ENCODE peak calls at places on chromosomes 3 and 15, in eight cellular contexts. N, S, H, C, A, G, L and Z are unnamed samples. For H3K4me1 and H3K36me3, the result is how much of the 10 kb centered on the place peaks cover.

GRCh38 chr3:9837701-9838582 is 5.9 kb downstream of the RPUSD3 start:
- DNase-seq in S (no peak), N (no peak), H (no peak), A (no peak), L (no peak), C (no peak), G (no peak), Z (no peak)

GRCh38 chr15:81235781-81236507 is 39.3 kb downstream of the IL16 start:
- DNase-seq in N (peak), G (no peak), A (peak), S (no peak), H (no peak), C (peak), L (no peak), Z (no peak)

GRCh38 chr3:46692566-46692983 is 904 bp downstream of the ALS2CL start:
- DNase-seq in N (no peak), H (peak), S (peak), L (peak), G (no peak), A (peak), C (no peak), Z (peak)

GRCh38 chr3:188126931-188127330 is 27.0 kb upstream of the LPP start:
- DNase-seq in C (no peak), A (peak), L (no peak), G (no peak), S (no peak), H (no peak), N (peak), Z (no peak)

GRCh38 chr15:69929905-69930630 is 167.6 kb downstream of the TLE3 start:
- DNase-seq in L (no peak), G (no peak), C (no peak), H (no peak), N (no peak), S (no peak), A (no peak), Z (no peak)

GRCh38 chr3:9846931-9847488 is 3.2 kb upstream of the RPUSD3 start:
- DNase-seq in H (no peak), G (no peak), A (no peak), N (no peak), L (no peak), C (no peak), S (no peak), Z (no peak)

GRCh38 chr3:111979689-111980025 is 831 bp downstream of the ABHD10 start:
- DNase-seq in S (no peak), N (no peak), G (no peak), C (no peak), L (no peak), A (no peak), H (no peak), Z (no peak)

GRCh38 chr3:147395975-147396708 is 10.2 kb downstream of the ZIC4 start:
- DNase-seq in N (no peak), A (no peak), C (no peak), G (no peak), H (no peak), S (no peak), L (no peak), Z (no peak)

GRCh38 chr3:173970206-173970605 is 572.7 kb downstream of the NLGN1 start:
- DNase-seq in N (no peak), A (no peak), C (no peak), H (no peak), L (no peak), G (no peak), S (no peak), Z (no peak)

GRCh38 chr3:8441969-8442559 is 59.6 kb upstream of the LMCD1 start:
- DNase-seq in H (no peak), S (no peak), C (peak), A (no peak), G (no peak), L (peak), N (no peak), Z (no peak)

GRCh38 chr15:38005949-38006800 is 71.7 kb downstream of the TMCO5A start:
- DNase-seq in N (no peak), H (no peak), A (peak), L (no peak), S (no peak), C (peak), G (no peak), Z (no peak)

GRCh38 chr3:167887096-167887495 is 151.6 kb downstream of the SERPINI1 start:
- DNase-seq in G (no peak), L (no peak), C (peak), A (no peak), S (no peak), N (no peak), H (no peak), Z (no peak)

GRCh38 chr3:57594144-57594543 is 3.0 kb downstream of the ARF4 start:
- DNase-seq in G (no peak), A (no peak), L (no peak), N (no peak), H (no peak), S (no peak), C (no peak), Z (no peak)

GRCh38 chr3:24199775-24200247 is 254.7 kb downstream of the NR1D2 start:
- DNase-seq in H (no peak), S (no peak), C (no peak), N (no peak), L (no peak), A (no peak), G (no peak), Z (no peak)

GRCh38 chr15:85379403-85380131 is 836 bp upstream of the AKAP13 start:
- DNase-seq in S (no peak), N (no peak), A (no peak), G (peak), L (no peak), C (no peak), H (peak), Z (no peak)

GRCh38 chr15:42111924-42112323 is 17.6 kb upstream of the PLA2G4D start:
- DNase-seq in S (no peak), N (no peak), L (no peak), H (no peak), C (no peak), G (no peak), A (no peak), Z (no peak)

GRCh38 chr3:13142552-13143380 is 69.5 kb upstream of the IQSEC1 start:
- DNase-seq in H (peak), L (no peak), N (no peak), A (no peak), C (no peak), S (peak), G (no peak), Z (peak)

GRCh38 chr3:197367081-197367780 is 68.8 kb upstream of the DLG1 start:
- DNase-seq in A (no peak), S (no peak), H (no peak), L (no peak), N (no peak), C (peak), G (no peak), Z (peak)

GRCh38 chr3:123066896-123067688 is at the start of gene PDIA5:
- DNase-seq in N (peak), C (peak), S (peak), A (peak), H (peak), G (peak), L (peak), Z (peak)
- TF ChIP-seq POLR2A in N (peak), C (peak), S (peak), A (no peak), H (peak), G (peak), L (peak), Z (no peak)

DNA sequence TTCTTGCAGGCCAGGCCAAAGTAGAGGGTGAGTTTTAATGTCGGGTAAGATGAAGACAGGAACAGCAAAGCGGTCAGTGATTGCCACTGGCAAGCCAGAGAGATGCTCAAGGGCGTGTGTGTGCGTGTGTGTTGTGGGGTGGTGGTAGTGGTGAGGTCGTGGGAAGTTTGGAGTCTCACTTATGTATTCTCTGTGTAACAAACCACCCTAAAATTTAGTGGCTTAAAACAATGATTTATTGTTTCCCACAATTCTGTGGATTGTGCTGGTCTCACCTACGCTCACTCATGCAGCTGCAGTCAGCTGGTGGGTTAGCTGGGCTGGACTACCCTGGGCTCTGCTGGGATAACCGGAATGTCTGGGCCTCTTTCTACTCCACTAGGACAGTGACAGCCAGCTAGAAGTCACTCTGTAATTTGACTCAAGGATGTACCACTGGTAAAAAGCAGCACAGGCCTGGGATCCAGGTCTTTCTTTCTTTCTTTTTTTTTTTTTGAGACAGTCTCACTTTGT is 50.9 kb upstream of the BHLHE40 start:
- DNase-seq in L (no peak), S (no peak), H (no peak), A (peak), C (no peak), G (no peak), N (no peak), Z (no peak)
- H3K4me1 ChIP-seq in L (under half), S (under half), H (under half), A (under half), C (under half), G (under half), N (under half), Z (under half)

DNA sequence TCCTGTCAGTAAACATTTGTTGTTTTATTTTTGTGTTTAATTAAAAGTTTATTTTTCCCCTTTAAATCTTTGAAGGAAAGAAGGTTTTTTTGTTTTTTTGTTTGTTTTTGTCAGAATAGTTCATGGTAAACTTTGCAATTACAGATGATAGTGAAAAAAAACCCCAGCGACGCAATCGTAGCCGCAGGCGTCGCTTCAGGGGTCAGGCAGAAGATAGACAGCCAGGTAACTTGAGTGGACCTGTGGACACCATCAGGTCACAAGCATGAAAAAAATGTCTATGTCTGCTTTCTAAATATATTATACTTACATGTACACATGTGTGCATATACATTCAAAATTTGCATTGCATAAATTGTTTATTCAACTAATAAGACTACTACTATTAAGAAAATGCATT is 18.6 kb downstream of the DNAJC19 start:
- DNase-seq in N (no peak), L (no peak), C (no peak), H (no peak), S (no peak), A (no peak), G (no peak), Z (no peak)
- H3K36me3 ChIP-seq in N (under half), L (half or more), C (under half), H (under half), S (half or more), A (under half), G (half or more), Z (under half)

GRCh38 chr3:121545564-121546455 is at the start of gene POLQ:
- DNase-seq in C (peak), G (peak), N (peak), S (peak), A (peak), H (peak), L (peak), Z (peak)
- TF ChIP-seq POLR2A in C (peak), G (no peak), N (no peak), S (no peak), A (no peak), H (peak), L (peak), Z (no peak)

GRCh38 chr3:15327941-15328340 is 4.4 kb downstream of the SH3BP5 start:
- DNase-seq in S (no peak), L (no peak), C (peak), A (peak), N (peak), H (peak), G (peak), Z (no peak)
- H3K4me1 ChIP-seq in S (under half), L (under half), C (under half), A (half or more), N (under half), H (under half), G (under half), Z (under half)